ENCODE peak calls at places on chromosome 13, in seven cellular contexts. U is K562; N is ascending aorta; V is mammary epithelial cell; R is left ventricle myocardium inferior; Y is heart right ventricle; B is CD8-positive, alpha-beta T cell. I is an unnamed sample. For H3K36me3 and H3K27me3, the result is how much of the 10 kb centered on the place peaks cover.

GRCh38 chr13:59951011-59951410 is 212.7 kb downstream of the DIAPH3 start:
- DNase-seq in R (no peak), B (no peak), N (no peak), U (no peak), Y (no peak), V (no peak), I (no peak)

GRCh38 chr13:100497394-100497793 is 91.2 kb downstream of the GGACT start:
- DNase-seq in U (peak), R (no peak), B (no peak), Y (no peak), V (no peak), N (no peak), I (no peak)

GRCh38 chr13:22940736-22941135 is 240.0 kb upstream of the SGCG start:
- DNase-seq in V (no peak), R (no peak), U (no peak), N (no peak), Y (no peak), B (no peak), I (no peak)

GRCh38 chr13:72820156-72820897 is 38.4 kb downstream of the PIBF1 start:
- DNase-seq in U (no peak), V (peak), R (no peak), Y (no peak), N (no peak), B (no peak), I (no peak)

GRCh38 chr13:87827479-87827878 is 156.3 kb downstream of the SLITRK5 start:
- DNase-seq in B (no peak), V (no peak), U (no peak), Y (no peak), N (no peak), R (no peak), I (no peak)

GRCh38 chr13:20716951-20717350 is 13.5 kb downstream of the IL17D start:
- DNase-seq in U (no peak), Y (no peak), V (no peak), R (no peak), N (no peak), B (no peak), I (peak)

GRCh38 chr13:40060318-40061007 is 405.0 kb downstream of the COG6 start:
- DNase-seq in B (no peak), U (no peak), V (peak), Y (no peak), N (peak), R (peak), I (no peak)

GRCh38 chr13:79775830-79776229 is 294.9 kb downstream of the NDFIP2 start:
- DNase-seq in R (no peak), N (no peak), B (no peak), V (peak), Y (peak), U (no peak), I (peak)

GRCh38 chr13:55307909-55308308 is 1832.8 kb upstream of the PRR20A start:
- DNase-seq in Y (no peak), N (no peak), U (no peak), B (no peak), V (no peak), R (no peak), I (no peak)

GRCh38 chr13:36819811-36820140 is 754 bp downstream of the RFXAP start:
- DNase-seq in V (peak), R (no peak), U (peak), Y (peak), N (no peak), B (no peak), I (peak)

GRCh38 chr13:106078191-106078590 is 457.3 kb downstream of the EFNB2 start:
- DNase-seq in Y (no peak), B (no peak), V (peak), R (no peak), U (no peak), N (no peak), I (no peak)

GRCh38 chr13:99496322-99497142 is 4.7 kb upstream of the TM9SF2 start:
- DNase-seq in V (no peak), N (peak), B (peak), Y (peak), U (peak), R (peak), I (no peak)

GRCh38 chr13:39023761-39024160 is 14.1 kb downstream of the PROSER1 start:
- DNase-seq in U (no peak), B (no peak), V (peak), Y (no peak), N (no peak), R (no peak), I (no peak)

GRCh38 chr13:58254961-58255360 is 623.4 kb downstream of the PCDH17 start:
- DNase-seq in V (no peak), Y (no peak), N (no peak), R (no peak), U (no peak), B (no peak), I (no peak)

GRCh38 chr13:55652657-55653056 is 1488.1 kb upstream of the PRR20A start:
- DNase-seq in Y (no peak), U (no peak), R (no peak), B (no peak), N (no peak), V (no peak), I (no peak)

GRCh38 chr13:110005563-110005962 is 219.2 kb upstream of the IRS2 start:
- DNase-seq in R (no peak), B (no peak), V (peak), U (no peak), Y (no peak), N (no peak), I (no peak)

GRCh38 chr13:67632590-67632989 is 402.5 kb upstream of the PCDH9 start:
- DNase-seq in R (no peak), N (no peak), V (no peak), Y (no peak), B (no peak), U (no peak), I (no peak)

GRCh38 chr13:44273991-44274810 is 99.4 kb upstream of the SERP2 start:
- DNase-seq in V (no peak), B (no peak), Y (no peak), U (no peak), N (no peak), R (no peak), I (no peak)

GRCh38 chr13:30466358-30466714 is 600 bp upstream of the HMGB1 start:
- DNase-seq in N (no peak), Y (no peak), U (no peak), R (no peak), V (no peak), B (no peak), I (peak)
- H3K4me3 ChIP-seq in N (no peak), Y (peak), U (peak), R (peak), V (peak), B (no peak), I (peak)

GRCh38 chr13:32720026-32720425 is 133.8 kb downstream of the PDS5B start:
- DNase-seq in R (no peak), V (no peak), N (no peak), B (no peak), U (no peak), Y (no peak), I (no peak)
- H3K36me3 ChIP-seq in R (under half), V (under half), N (under half), B (under half), U (under half), Y (under half), I (under half)

GRCh38 chr13:112890316-112891131 is 78.5 kb upstream of the MCF2L start:
- DNase-seq in N (no peak), V (no peak), Y (no peak), R (no peak), U (no peak), B (no peak), I (peak)
- H3K27me3 ChIP-seq in N (under half), V (under half), Y (under half), R (half or more), U (half or more), B (under half), I (under half)

GRCh38 chr13:85993567-85993966 is 194.3 kb upstream of the SLITRK6 start:
- DNase-seq in V (no peak), U (no peak), N (no peak), Y (no peak), R (no peak), B (no peak), I (no peak)

GRCh38 chr13:85990397-85990796 is 191.2 kb upstream of the SLITRK6 start:
- DNase-seq in Y (no peak), U (no peak), N (no peak), V (no peak), R (no peak), B (no peak), I (no peak)

GRCh38 chr13:86000546-86000945 is 201.3 kb upstream of the SLITRK6 start:
- DNase-seq in U (no peak), V (peak), B (no peak), Y (no peak), R (no peak), N (no peak), I (no peak)

GRCh38 chr13:85997587-85997986 is 198.4 kb upstream of the SLITRK6 start:
- DNase-seq in V (no peak), U (no peak), Y (no peak), R (no peak), B (no peak), N (no peak), I (no peak)

DNA sequence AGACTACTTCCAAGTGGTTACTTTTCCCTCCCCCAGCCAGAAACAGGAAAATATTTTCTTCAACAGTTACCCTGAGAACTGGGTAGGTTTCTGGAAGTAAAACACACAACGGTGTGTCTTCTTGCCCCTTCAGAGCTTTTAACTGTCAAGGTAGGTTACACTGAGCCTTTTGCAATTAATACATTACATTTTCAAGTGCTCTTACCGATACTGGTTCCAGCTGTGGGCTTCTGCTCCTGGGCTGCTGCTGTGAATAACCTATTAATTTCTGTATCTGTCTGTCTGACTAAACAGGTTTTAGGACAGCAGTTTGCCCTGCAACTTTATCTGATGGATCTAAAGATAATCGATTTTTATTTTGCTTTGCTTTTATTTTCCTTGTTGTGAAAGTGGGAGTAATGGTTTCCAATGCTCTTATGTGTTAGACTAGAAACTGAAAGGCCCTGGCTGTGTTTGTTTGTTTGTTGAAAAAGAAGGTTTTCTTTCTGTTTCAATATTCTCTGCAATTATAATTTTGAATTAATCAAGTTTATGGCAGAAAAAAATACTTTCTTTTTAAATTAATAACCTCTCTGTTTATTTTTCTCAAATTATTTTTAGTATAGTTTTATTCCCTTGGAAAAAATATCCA is 196.7 kb upstream of the SLITRK6 start:
- DNase-seq in B (no peak), U (no peak), R (no peak), N (no peak), V (no peak), Y (no peak), I (no peak)
- H3K4me3 ChIP-seq in B (no peak), U (no peak), R (no peak), N (no peak), V (no peak), Y (no peak), I (no peak)

DNA sequence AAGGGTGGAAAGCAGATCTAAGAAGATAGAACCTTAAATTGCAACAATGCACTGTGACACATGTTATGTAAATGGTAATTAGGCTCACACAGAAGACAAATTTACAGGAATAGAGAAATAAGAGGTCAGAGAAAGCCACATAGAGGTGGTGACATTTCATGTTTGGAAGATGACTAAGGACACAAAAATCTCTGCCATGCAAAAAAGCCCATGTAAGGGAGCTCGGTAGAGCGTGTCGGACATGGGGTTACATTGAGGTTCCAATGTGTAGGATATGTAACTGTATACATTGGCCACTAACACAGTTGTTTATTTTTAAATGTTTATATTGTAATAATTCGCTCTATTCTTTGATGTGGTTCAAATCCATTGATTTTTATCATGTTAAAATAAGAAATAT is 33.7 kb downstream of the SUGT1 start:
- DNase-seq in R (no peak), V (no peak), B (no peak), Y (no peak), N (no peak), U (no peak), I (no peak)
- H3K36me3 ChIP-seq in R (half or more), V (under half), B (under half), Y (half or more), N (under half), U (under half), I (under half)

DNA sequence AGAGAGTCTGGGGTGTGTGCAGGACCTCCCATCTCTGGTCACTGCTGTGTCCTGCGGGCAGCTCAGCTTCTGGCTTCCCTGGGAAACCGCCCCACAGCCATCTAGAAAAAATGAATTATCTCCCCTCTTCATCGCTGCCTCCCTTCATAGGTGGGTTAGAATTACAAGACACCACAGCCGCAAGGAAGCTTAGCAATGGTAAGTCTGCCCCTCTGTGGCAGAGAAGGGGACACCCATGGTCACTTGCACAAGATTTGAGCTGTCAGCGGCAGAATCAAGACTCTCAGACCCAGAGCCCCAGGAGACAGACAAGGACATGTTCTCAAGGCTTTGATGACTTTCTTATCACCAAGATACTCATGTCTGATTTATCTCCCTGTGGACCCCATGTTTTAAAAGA is 110.8 kb upstream of the PABPC3 start:
- DNase-seq in B (no peak), Y (no peak), V (no peak), R (no peak), N (no peak), U (peak), I (peak)
- H3K27me3 ChIP-seq in B (under half), Y (under half), V (under half), R (half or more), N (under half), U (under half), I (under half)

GRCh38 chr13:33205804-33206221 is 79.7 kb downstream of the STARD13 start:
- DNase-seq in U (no peak), B (no peak), V (no peak), N (no peak), Y (peak), R (no peak), I (peak)

GRCh38 chr13:33199282-33199850 is 86.2 kb downstream of the STARD13 start:
- DNase-seq in B (no peak), V (no peak), R (no peak), Y (no peak), U (no peak), N (no peak), I (no peak)

GRCh38 chr13:33205224-33205623 is 80.3 kb downstream of the STARD13 start:
- DNase-seq in V (no peak), U (no peak), B (no peak), R (no peak), Y (no peak), N (no peak), I (no peak)

GRCh38 chr13:33204130-33204927 is 81.2 kb downstream of the STARD13 start:
- DNase-seq in V (no peak), B (no peak), N (no peak), Y (peak), U (no peak), R (peak), I (no peak)

GRCh38 chr13:33202644-33203169 is 82.8 kb downstream of the STARD13 start:
- DNase-seq in R (no peak), V (no peak), U (no peak), N (no peak), Y (no peak), B (no peak), I (no peak)
- H3K4me3 ChIP-seq in R (no peak), V (no peak), U (no peak), N (no peak), Y (no peak), B (no peak), I (no peak)

GRCh38 chr13:48346583-48346982 is 43.0 kb downstream of the RB1 start:
- DNase-seq in R (no peak), Y (no peak), V (no peak), U (no peak), N (no peak), B (no peak), I (no peak)
- H3K36me3 ChIP-seq in R (half or more), Y (half or more), V (under half), U (under half), N (under half), B (under half), I (under half)

DNA sequence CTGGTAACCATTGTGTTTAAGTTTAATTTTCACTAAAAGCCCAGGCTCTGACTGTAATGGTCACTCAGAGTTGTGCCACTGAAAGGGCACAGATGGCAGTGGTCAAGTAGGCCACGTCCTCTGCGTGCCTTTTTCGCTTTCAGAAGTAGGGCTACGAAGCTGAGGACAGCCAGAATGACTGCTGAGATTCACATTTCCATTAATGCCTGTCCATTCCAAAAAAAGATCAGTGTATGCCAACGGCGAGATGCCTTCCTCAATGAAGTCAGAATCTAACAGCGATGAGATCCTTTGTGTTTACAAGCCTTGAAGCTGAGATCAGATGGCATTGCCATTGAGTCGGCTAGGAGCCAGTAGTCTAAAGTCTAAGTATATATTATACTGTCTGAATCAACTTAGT is 311.3 kb downstream of the FGF14 start:
- DNase-seq in V (no peak), N (no peak), R (no peak), B (no peak), Y (no peak), U (no peak), I (no peak)
- H3K27me3 ChIP-seq in V (under half), N (under half), R (under half), B (under half), Y (under half), U (under half), I (under half)

I was measured in H7.